ENCODE peak calls at places on chromosome 18, in four cellular contexts. Q is AG04450; V is stimulated activated CD8-positive, alpha-beta memory T cell treated with anti-CD3 and anti-CD28 coated beads, Interleukin-12 subunit alpha, Interleukin-12 subunit beta, amount 100 ng/mL, for 4 hours; J is sciatic nerve. R is an unnamed sample.
A peak's percentile ranks its signal among the peaks of the same experiment; 100 is the strongest.

GRCh38 chr18:36533446-36534153 is 236.1 kb downstream of the FHOD3 start:
- DNase-seq in J (no peak), Q (no peak), V (no peak), R (no peak)

GRCh38 chr18:67845035-67845434 is 328.5 kb upstream of the DSEL start:
- DNase-seq in V (no peak), Q (no peak), J (no peak), R (no peak)

GRCh38 chr18:2880473-2880872 is 33.7 kb downstream of the EMILIN2 start:
- DNase-seq in Q (no peak), J (no peak), V (no peak), R (no peak)

GRCh38 chr18:56314396-56314795 is 324.0 kb downstream of the TXNL1 start:
- DNase-seq in Q (no peak), J (no peak), V (no peak), R (peak; percentile 17)

GRCh38 chr18:13280066-13280795 is 61.7 kb downstream of the LDLRAD4 start:
- DNase-seq in J (peak; percentile 42), Q (no peak), V (no peak), R (no peak)

GRCh38 chr18:3810271-3810670 is 360.3 kb downstream of the TGIF1 start:
- DNase-seq in V (no peak), J (no peak), Q (no peak), R (no peak)

GRCh38 chr18:58671941-58672565 is 788 bp downstream of the MALT1 start:
- DNase-seq in Q (no peak), V (no peak), J (no peak), R (no peak)

GRCh38 chr18:31931886-31932240 is 11.1 kb downstream of the TRAPPC8 start:
- DNase-seq in J (no peak), Q (no peak), V (no peak), R (no peak)

GRCh38 chr18:42141439-42141838 is 186.4 kb downstream of the PIK3C3 start:
- DNase-seq in Q (no peak), V (no peak), J (no peak), R (no peak)

GRCh38 chr18:59823611-59824195 is 76.1 kb upstream of the PMAIP1 start:
- DNase-seq in J (peak; percentile 83), Q (peak; percentile 68), V (no peak), R (peak; percentile 57)

GRCh38 chr18:10591891-10592290 is 66.1 kb downstream of the NAPG start:
- DNase-seq in V (no peak), Q (no peak), J (no peak), R (no peak)

GRCh38 chr18:1017227-1017626 is 112.6 kb downstream of the ADCYAP1 start:
- DNase-seq in V (no peak), J (no peak), Q (no peak), R (no peak)

GRCh38 chr18:44896817-44897216 is 216.1 kb downstream of the SETBP1 start:
- DNase-seq in J (no peak), Q (no peak), V (no peak), R (no peak)

GRCh38 chr18:28175047-28175929 is 1.6 kb downstream of the CDH2 start:
- DNase-seq in V (no peak), J (no peak), Q (no peak), R (no peak)

GRCh38 chr18:22683196-22683676 is 249.9 kb upstream of the RBBP8 start:
- DNase-seq in J (peak; percentile 81), Q (peak; percentile 74), V (no peak), R (peak; percentile 55)

GRCh38 chr18:42048150-42048549 is 93.1 kb downstream of the PIK3C3 start:
- DNase-seq in Q (peak; percentile 55), V (no peak), J (no peak), R (no peak)

GRCh38 chr18:76668546-76668945 is 153.8 kb upstream of the ZNF236 start:
- DNase-seq in J (no peak), Q (no peak), V (no peak), R (no peak)

GRCh38 chr18:62037989-62038778 is 145.4 kb upstream of the RNF152 start:
- DNase-seq in Q (no peak), V (no peak), J (no peak), R (no peak)

GRCh38 chr18:77124452-77124922 is 8.1 kb downstream of the MBP start:
- DNase-seq in Q (no peak), J (no peak), V (no peak), R (no peak)

GRCh38 chr18:71743634-71744033 is 800.5 kb downstream of the CBLN2 start:
- DNase-seq in J (no peak), V (no peak), Q (no peak), R (no peak)

GRCh38 chr18:23935804-23936203 is 78.8 kb upstream of the TTC39C start:
- DNase-seq in V (no peak), Q (no peak), J (no peak), R (no peak)

GRCh38 chr18:26943906-26944305 is 78.4 kb upstream of the AQP4 start:
- DNase-seq in Q (no peak), J (no peak), V (no peak), R (no peak)

GRCh38 chr18:63619661-63620060 is 24.4 kb downstream of the SERPINB4 start:
- DNase-seq in J (no peak), Q (no peak), V (no peak), R (no peak)

GRCh38 chr18:60246606-60247005 is 126.0 kb downstream of the MC4R start:
- DNase-seq in J (no peak), V (no peak), Q (no peak), R (no peak)

GRCh38 chr18:75201936-75202335 is 7.0 kb downstream of the PTGR3 start:
- DNase-seq in J (no peak), Q (no peak), V (no peak), R (no peak)

GRCh38 chr18:9827856-9828793 is 57.6 kb upstream of the TXNDC2 start:
- DNase-seq in Q (peak; percentile 95), V (no peak), J (no peak), R (peak; percentile 96)

GRCh38 chr18:78912336-78912735 is 67.3 kb upstream of the SALL3 start:
- DNase-seq in V (no peak), Q (no peak), J (no peak), R (no peak)

GRCh38 chr18:37582306-37582705 is 16.7 kb upstream of the CELF4 start:
- DNase-seq in V (no peak), J (no peak), Q (no peak), R (no peak)

R was measured in HS-27A.